ENCODE peak calls at places on chromosome 10, in seven cellular contexts. J is trophoblast cell, B is IMR-90, R is mesenchymal stem cell, U is neuronal stem cell, M is H9, W is H1. O is an unnamed sample. For H3K4me1, the result is how much of the 10 kb centered on the place peaks cover.

GRCh38 chr10:13338337-13339128 is 9.6 kb downstream of the SEPHS1 start:
- DNase-seq in J (no peak), B (peak), R (no peak), U (no peak), M (no peak), W (no peak), O (no peak)

GRCh38 chr10:6507311-6507710 is 72.8 kb downstream of the PRKCQ start:
- DNase-seq in J (no peak), B (no peak), R (no peak), U (no peak), M (no peak), W (peak), O (no peak)

GRCh38 chr10:78470267-78471103 is 436.8 kb downstream of the RPS24 start:
- DNase-seq in J (no peak), B (peak), R (no peak), U (no peak), M (no peak), W (no peak), O (no peak)

GRCh38 chr10:124152139-124152780 is 58.9 kb upstream of the CHST15 start:
- DNase-seq in J (peak), B (peak), R (peak), U (no peak), M (peak), W (no peak), O (peak)

GRCh38 chr10:88116491-88116890 is 253.1 kb downstream of the PTEN start:
- DNase-seq in J (no peak), B (peak), R (no peak), U (no peak), M (no peak), W (no peak), O (no peak)

GRCh38 chr10:113525713-113526112 is 27.1 kb upstream of the HABP2 start:
- DNase-seq in J (no peak), B (no peak), R (no peak), U (no peak), M (no peak), W (no peak), O (no peak)

GRCh38 chr10:54728511-54728910 is 72.5 kb downstream of the PCDH15 start:
- DNase-seq in J (no peak), B (no peak), R (no peak), U (no peak), M (no peak), W (no peak), O (no peak)

GRCh38 chr10:63633677-63634487 is 112.7 kb downstream of the REEP3 start:
- DNase-seq in J (peak), B (peak), R (peak), U (no peak), M (no peak), W (no peak), O (peak)

GRCh38 chr10:29951441-29951931 is 107.9 kb downstream of the JCAD start:
- DNase-seq in J (peak), B (peak), R (peak), U (no peak), M (no peak), W (no peak), O (no peak)

GRCh38 chr10:95268438-95268837 is 22.4 kb downstream of the PDLIM1 start:
- DNase-seq in J (peak), B (peak), R (peak), U (no peak), M (no peak), W (peak), O (peak)

GRCh38 chr10:97464226-97464625 is 18.3 kb downstream of the ZDHHC16 start:
- DNase-seq in J (no peak), B (no peak), R (no peak), U (no peak), M (no peak), W (no peak), O (no peak)

GRCh38 chr10:83612050-83612449 is 527.3 kb upstream of the GHITM start:
- DNase-seq in J (no peak), B (peak), R (peak), U (no peak), M (no peak), W (no peak), O (no peak)

GRCh38 chr10:88461426-88461825 is 121.7 kb downstream of the RNLS start:
- DNase-seq in J (peak), B (no peak), R (no peak), U (no peak), M (no peak), W (no peak), O (no peak)

GRCh38 chr10:62384447-62385081 is 10.4 kb downstream of the ZNF365 start:
- DNase-seq in J (no peak), B (no peak), R (no peak), U (no peak), M (no peak), W (no peak), O (no peak)

GRCh38 chr10:20855398-20856038 is 41.6 kb downstream of the NEBL start:
- DNase-seq in J (no peak), B (peak), R (peak), U (peak), M (no peak), W (no peak), O (peak)

GRCh38 chr10:1194161-1194560 is 138.0 kb downstream of the WDR37 start:
- DNase-seq in J (no peak), B (no peak), R (no peak), U (no peak), M (no peak), W (no peak), O (no peak)

GRCh38 chr10:1193561-1193960 is 137.4 kb downstream of the WDR37 start:
- DNase-seq in J (no peak), B (no peak), R (no peak), U (no peak), M (no peak), W (no peak), O (no peak)

GRCh38 chr10:1197384-1197783 is 141.2 kb downstream of the WDR37 start:
- DNase-seq in J (no peak), B (no peak), R (no peak), U (no peak), M (no peak), W (no peak), O (no peak)

GRCh38 chr10:1196656-1197055 is 140.5 kb downstream of the WDR37 start:
- DNase-seq in J (no peak), B (no peak), R (no peak), U (no peak), M (no peak), W (no peak), O (no peak)

DNA sequence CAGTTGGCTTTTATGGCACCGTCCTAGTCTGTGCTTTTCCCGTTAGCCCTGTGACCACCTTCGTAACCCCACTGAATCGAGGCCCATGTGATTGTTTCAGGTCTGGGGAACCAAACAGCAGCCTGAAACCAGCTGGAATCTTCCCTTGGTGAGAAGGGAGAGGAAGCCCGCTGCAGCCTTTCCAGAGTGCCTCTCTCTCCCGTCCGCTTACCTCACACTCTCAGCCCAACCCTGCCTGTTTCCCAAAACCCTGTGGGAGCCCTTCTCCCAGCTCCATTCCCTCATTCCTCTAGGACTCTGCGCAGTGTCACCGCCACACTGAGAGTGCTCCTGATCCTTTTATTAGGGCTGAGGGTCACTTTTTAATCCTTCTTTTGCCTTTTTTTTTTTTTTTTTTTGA is 139.6 kb downstream of the WDR37 start:
- DNase-seq in J (no peak), B (no peak), R (no peak), U (no peak), M (peak), W (no peak), O (peak)
- H2AK5ac ChIP-seq in J (no peak), B (no peak), R (no peak), U (no peak), M (no peak), W (no peak), O (no peak)

GRCh38 chr10:101226888-101227736 is 2.2 kb downstream of the LBX1 start:
- DNase-seq in J (no peak), B (no peak), R (no peak), U (no peak), M (no peak), W (no peak), O (no peak)
- H3K4me1 ChIP-seq in J (under half), B (under half), R (under half), U (under half), M (under half), W (under half), O (under half)

GRCh38 chr10:33111652-33112051 is 153.6 kb upstream of the ITGB1 start:
- DNase-seq in J (no peak), B (no peak), R (no peak), U (no peak), M (no peak), W (no peak), O (no peak)
- H2AK5ac ChIP-seq in J (no peak), B (no peak), R (peak), U (no peak), M (no peak), W (no peak), O (no peak)

GRCh38 chr10:111993872-111994426 is 189.6 kb downstream of the GPAM start:
- DNase-seq in J (no peak), B (no peak), R (no peak), U (no peak), M (no peak), W (no peak), O (no peak)
- H3K4me1 ChIP-seq in J (under half), B (under half), R (under half), U (under half), M (under half), W (under half), O (under half)

GRCh38 chr10:131000737-131001136 is 310.8 kb downstream of the TCERG1L start:
- DNase-seq in J (no peak), B (no peak), R (no peak), U (no peak), M (no peak), W (peak), O (no peak)
- H2AK5ac ChIP-seq in J (no peak), B (no peak), R (no peak), U (no peak), M (peak), W (peak), O (no peak)